ENCODE peak calls at places on chromosomes 12 and 14, in six cellular contexts. D is Panc1, N is GM23338, L is neural progenitor cell, V is tibial nerve, G is right cardiac atrium. R is an unnamed sample.

GRCh38 chr14:44405350-44405619 is 101.8 kb downstream of the FSCB start:
- DNase-seq in V (no peak), N (no peak), L (no peak), D (no peak), G (no peak), R (no peak)

GRCh38 chr12:39990122-39991101 is 115.5 kb downstream of the SLC2A13 start:
- DNase-seq in G (peak; percentile 59), N (peak; percentile 64), L (peak; percentile 22), D (peak; percentile 12), V (peak; percentile 75), R (peak; percentile 33)

GRCh38 chr12:18864900-18865561 is 127.1 kb downstream of the CAPZA3 start:
- DNase-seq in N (no peak), V (peak; percentile 20), G (no peak), D (no peak), L (no peak), R (no peak)

GRCh38 chr12:109761631-109761950 is 48.0 kb downstream of the FAM222A start:
- DNase-seq in G (peak; percentile 21), N (no peak), D (no peak), L (no peak), V (no peak), R (no peak)

GRCh38 chr14:54106802-54107377 is 150.3 kb upstream of the BMP4 start:
- DNase-seq in D (no peak), V (no peak), N (peak; percentile 35), L (peak; percentile 24), G (no peak), R (no peak)

GRCh38 chr14:54098536-54098935 is 141.9 kb upstream of the BMP4 start:
- DNase-seq in D (no peak), G (no peak), V (no peak), N (no peak), L (no peak), R (no peak)

GRCh38 chr12:89542912-89543592 is 17.2 kb upstream of the POC1B start:
- DNase-seq in L (peak; percentile 94), D (peak; percentile 33), N (peak; percentile 97), G (peak; percentile 53), V (peak; percentile 73), R (peak; percentile 61)

GRCh38 chr14:63962896-63963295 is 110.1 kb downstream of the SYNE2 start:
- DNase-seq in G (no peak), V (no peak), L (no peak), N (no peak), D (no peak), R (no peak)

GRCh38 chr12:111093428-111094142 is 173.2 kb upstream of the MYL2 start:
- DNase-seq in N (no peak), D (no peak), G (no peak), V (no peak), L (no peak), R (no peak)

GRCh38 chr12:15861404-15861803 is 20.8 kb upstream of the STRAP start:
- DNase-seq in D (no peak), L (no peak), V (no peak), G (no peak), N (no peak), R (no peak)

GRCh38 chr14:99753225-99754140 is 39.7 kb upstream of the EML1 start:
- DNase-seq in D (no peak), V (no peak), N (peak; percentile 39), G (peak; percentile 51), L (peak; percentile 39), R (no peak)

GRCh38 chr14:51491776-51492175 is 159.9 kb upstream of the FRMD6 start:
- DNase-seq in V (no peak), N (no peak), D (no peak), G (no peak), L (no peak), R (no peak)

GRCh38 chr12:113479578-113480335 is 8.1 kb upstream of the LHX5 start:
- DNase-seq in L (peak; percentile 94), N (peak; percentile 92), G (peak; percentile 82), V (peak; percentile 28), D (no peak), R (no peak)

GRCh38 chr12:74747305-74747704 is 209.7 kb downstream of the ATXN7L3B start:
- DNase-seq in D (no peak), N (peak; percentile 7), L (no peak), V (no peak), G (no peak), R (no peak)

GRCh38 chr14:90717916-90718315 is 98.3 kb downstream of the TTC7B start:
- DNase-seq in N (peak; percentile 31), G (no peak), V (no peak), L (no peak), D (no peak), R (no peak)

GRCh38 chr12:42097971-42098370 is 46.7 kb downstream of the GXYLT1 start:
- DNase-seq in V (no peak), G (no peak), N (no peak), L (no peak), D (no peak), R (no peak)

GRCh38 chr12:131882804-131883520 is 11.5 kb upstream of the ULK1 start:
- DNase-seq in N (no peak), L (no peak), D (no peak), G (peak; percentile 50), V (no peak), R (no peak)

GRCh38 chr14:35661875-35662274 is 127.9 kb downstream of the INSM2 start:
- DNase-seq in N (no peak), D (no peak), G (no peak), L (no peak), V (no peak), R (no peak)

GRCh38 chr12:613996-614726 is 49.1 kb downstream of the NINJ2 start:
- DNase-seq in N (peak; percentile 49), V (no peak), L (peak; percentile 61), G (no peak), D (no peak), R (peak; percentile 26)

GRCh38 chr12:96197503-96198272 is 3.5 kb downstream of the ELK3 start:
- DNase-seq in G (no peak), N (no peak), D (no peak), L (no peak), V (no peak), R (no peak)

GRCh38 chr12:14418526-14418925 is 53.0 kb downstream of the ATF7IP start:
- DNase-seq in G (no peak), N (no peak), V (no peak), D (no peak), L (no peak), R (no peak)

GRCh38 chr14:69611264-69612013 is at the start of gene SUSD6:
- DNase-seq in N (peak; percentile 87), V (peak; percentile 79), D (no peak), L (peak; percentile 96), G (peak; percentile 97), R (peak; percentile 98)

GRCh38 chr12:19138551-19139344 is 9.2 kb downstream of the PLEKHA5 start:
- DNase-seq in L (peak; percentile 19), D (no peak), V (no peak), G (no peak), N (no peak), R (no peak)

GRCh38 chr12:123075591-123076171 is 75.2 kb downstream of the PITPNM2 start:
- DNase-seq in N (peak; percentile 82), G (no peak), L (peak; percentile 86), D (no peak), V (peak; percentile 27), R (no peak)

GRCh38 chr14:60233251-60233650 is 15.8 kb upstream of the PPM1A start:
- DNase-seq in N (no peak), L (no peak), V (no peak), D (no peak), G (no peak), R (no peak)

GRCh38 chr12:121792607-121793500 is 634 bp downstream of the RHOF start:
- DNase-seq in D (no peak), L (no peak), G (peak; percentile 84), N (peak; percentile 67), V (no peak), R (no peak)

GRCh38 chr12:121793836-121794531 is 496 bp upstream of the RHOF start:
- DNase-seq in D (no peak), L (peak; percentile 96), G (peak; percentile 97), V (peak; percentile 78), N (peak; percentile 94), R (peak; percentile 64)

GRCh38 chr12:121791671-121792496 is 1.6 kb downstream of the RHOF start:
- DNase-seq in V (no peak), G (no peak), L (no peak), D (no peak), N (no peak), R (no peak)

GRCh38 chr12:121794532-121795028 is 1.1 kb upstream of the RHOF start:
- DNase-seq in N (no peak), D (no peak), G (peak; percentile 79), V (no peak), L (no peak), R (no peak)

DNA sequence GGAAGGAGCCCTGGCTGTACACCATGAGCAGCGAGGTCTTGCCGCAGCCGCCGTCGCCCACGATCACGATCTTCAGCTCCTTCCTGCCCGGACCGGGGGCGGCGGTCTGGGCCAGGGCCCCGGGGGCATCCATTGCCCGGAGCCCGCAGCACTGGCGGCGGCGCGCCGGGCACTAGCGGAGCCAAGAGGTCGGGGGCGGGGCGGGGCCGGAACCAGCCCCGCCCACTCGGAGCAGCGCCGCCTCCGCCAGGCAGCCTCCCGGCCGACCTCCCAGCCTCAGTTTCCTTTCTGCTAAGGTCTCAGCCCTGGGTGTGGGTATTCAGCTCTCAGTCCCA is at the start of gene RHOF:
- DNase-seq in V (no peak), L (peak; percentile 80), N (peak; percentile 83), G (no peak), D (no peak), R (no peak)
- H3K27ac ChIP-seq in V (peak within 1 kb of the TSS; percentile 99), L (no peak within 1 kb of the TSS), N (peak within 1 kb of the TSS; percentile 74), G (peak within 1 kb of the TSS; percentile 65), D (peak within 1 kb of the TSS; percentile 91), R (peak within 1 kb of the TSS; percentile 58)

DNA sequence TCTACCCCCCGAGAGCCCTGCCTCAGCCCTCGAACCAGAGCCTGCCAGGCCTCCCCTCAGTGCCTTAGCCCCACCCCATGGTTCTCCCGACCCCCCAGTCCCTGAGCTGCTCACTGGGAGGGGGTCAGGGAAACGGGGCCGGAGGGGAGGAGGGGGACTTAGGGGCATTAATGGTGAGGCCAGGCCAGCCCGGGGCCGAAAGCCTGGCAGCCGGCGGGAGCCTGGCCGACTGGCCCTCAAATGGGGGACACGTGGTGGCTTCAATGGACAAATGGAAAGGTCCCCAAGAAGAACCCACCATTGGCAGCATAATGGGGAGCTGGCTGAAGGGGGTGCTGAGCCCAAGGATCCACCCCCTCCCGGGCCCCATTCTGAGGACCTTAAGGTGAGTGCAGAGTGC is 5.6 kb downstream of the MBD6 start:
- DNase-seq in G (no peak), N (no peak), V (no peak), D (no peak), L (no peak), R (no peak)
- H3K27ac ChIP-seq in G (no peak overlapping the region), N (no peak overlapping the region), V (no peak overlapping the region), D (no peak overlapping the region), L (no peak overlapping the region), R (no peak overlapping the region)

GRCh38 chr12:85468356-85469157 is 188.5 kb downstream of the ALX1 start:
- DNase-seq in G (peak; percentile 34), N (peak; percentile 77), L (peak; percentile 58), D (peak; percentile 22), V (peak; percentile 59), R (peak; percentile 3)
- H3K27ac ChIP-seq in G (no peak overlapping the region), N (peak overlapping the region; percentile 83), L (no peak overlapping the region), D (no peak overlapping the region), V (no peak overlapping the region), R (no peak overlapping the region)

DNA sequence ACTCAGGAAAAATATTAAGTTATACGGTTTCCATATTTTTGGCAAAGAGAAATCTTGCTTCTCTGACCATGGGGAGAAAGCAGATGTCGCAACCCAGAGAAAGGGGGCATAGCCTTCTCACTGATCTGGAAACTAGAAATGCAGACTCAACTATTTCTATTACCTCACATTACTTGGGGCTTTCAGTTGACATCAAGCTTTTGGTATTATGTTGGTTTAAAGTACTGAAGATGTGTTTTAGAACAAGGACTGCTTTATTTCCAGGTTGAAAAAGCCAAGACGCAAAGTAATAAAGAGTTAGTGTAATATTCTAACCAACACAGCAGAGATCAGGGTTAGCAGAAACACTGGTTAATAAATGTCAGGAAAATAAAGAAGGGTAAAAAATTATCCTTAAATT is 26.2 kb downstream of the DCP1B start:
- DNase-seq in L (no peak), D (no peak), G (no peak), N (no peak), V (peak; percentile 44), R (no peak)
- H3K27ac ChIP-seq in L (no peak overlapping the region), D (no peak overlapping the region), G (peak overlapping the region; percentile 23), N (no peak overlapping the region), V (peak overlapping the region; percentile 64), R (no peak overlapping the region)

R was measured in substantia nigra.